ENCODE peak calls at places on chromosomes 12 and 14, in six cellular contexts. One of them, this sample, is unnamed.

GRCh38 chr12:31324845-31325523 is 966 bp downstream of the SINHCAF start:
- DNase-seq in cardiac muscle cell: peak
- DNase-seq in tibial nerve: no peak
- DNase-seq in astrocyte: peak
- DNase-seq in transverse colon: peak
- DNase-seq in naive thymus-derived CD4-positive, alpha-beta T cell: peak
- DNase-seq in this sample: peak

GRCh38 chr14:31937730-31938346 is 139.3 kb upstream of the ARHGAP5 start:
- DNase-seq in cardiac muscle cell: no peak
- DNase-seq in tibial nerve: no peak
- DNase-seq in astrocyte: peak
- DNase-seq in transverse colon: peak
- DNase-seq in naive thymus-derived CD4-positive, alpha-beta T cell: peak
- DNase-seq in this sample: peak

GRCh38 chr14:52948039-52948438 is 2.8 kb downstream of the FERMT2 start:
- DNase-seq in tibial nerve: no peak
- DNase-seq in astrocyte: no peak
- DNase-seq in cardiac muscle cell: no peak
- DNase-seq in naive thymus-derived CD4-positive, alpha-beta T cell: no peak
- DNase-seq in transverse colon: no peak
- DNase-seq in this sample: no peak

GRCh38 chr12:9806714-9807113 is 20.6 kb upstream of the KLRF1 start:
- DNase-seq in astrocyte: no peak
- DNase-seq in cardiac muscle cell: peak
- DNase-seq in naive thymus-derived CD4-positive, alpha-beta T cell: no peak
- DNase-seq in transverse colon: no peak
- DNase-seq in tibial nerve: no peak
- DNase-seq in this sample: no peak

GRCh38 chr12:59372971-59373370 is 222.9 kb upstream of the SLC16A7 start:
- DNase-seq in astrocyte: peak
- DNase-seq in tibial nerve: no peak
- DNase-seq in transverse colon: no peak
- DNase-seq in naive thymus-derived CD4-positive, alpha-beta T cell: no peak
- DNase-seq in cardiac muscle cell: no peak
- DNase-seq in this sample: peak

GRCh38 chr12:26278666-26279065 is 83.3 kb downstream of the SSPN start:
- DNase-seq in transverse colon: no peak
- DNase-seq in tibial nerve: no peak
- DNase-seq in astrocyte: no peak
- DNase-seq in cardiac muscle cell: no peak
- DNase-seq in naive thymus-derived CD4-positive, alpha-beta T cell: no peak
- DNase-seq in this sample: no peak

GRCh38 chr14:91947196-91948184 is at the start of gene FBLN5:
- DNase-seq in cardiac muscle cell: peak
- DNase-seq in naive thymus-derived CD4-positive, alpha-beta T cell: no peak
- DNase-seq in tibial nerve: peak
- DNase-seq in transverse colon: peak
- DNase-seq in astrocyte: peak
- DNase-seq in this sample: peak

GRCh38 chr14:77660754-77661153 is 44.3 kb upstream of the SPTLC2 start:
- DNase-seq in cardiac muscle cell: no peak
- DNase-seq in tibial nerve: no peak
- DNase-seq in astrocyte: peak
- DNase-seq in naive thymus-derived CD4-positive, alpha-beta T cell: no peak
- DNase-seq in transverse colon: no peak
- DNase-seq in this sample: no peak

GRCh38 chr12:84875241-84875640 is 37.4 kb downstream of the SLC6A15 start:
- DNase-seq in astrocyte: no peak
- DNase-seq in tibial nerve: no peak
- DNase-seq in cardiac muscle cell: no peak
- DNase-seq in naive thymus-derived CD4-positive, alpha-beta T cell: no peak
- DNase-seq in transverse colon: no peak
- DNase-seq in this sample: no peak

GRCh38 chr12:65306603-65307501 is 28.4 kb downstream of the MSRB3 start:
- DNase-seq in naive thymus-derived CD4-positive, alpha-beta T cell: no peak
- DNase-seq in cardiac muscle cell: peak
- DNase-seq in transverse colon: peak
- DNase-seq in astrocyte: peak
- DNase-seq in tibial nerve: no peak
- DNase-seq in this sample: peak

GRCh38 chr12:121741743-121742142 is 29.2 kb downstream of the TMEM120B start:
- DNase-seq in tibial nerve: no peak
- DNase-seq in cardiac muscle cell: no peak
- DNase-seq in transverse colon: no peak
- DNase-seq in naive thymus-derived CD4-positive, alpha-beta T cell: no peak
- DNase-seq in astrocyte: no peak
- DNase-seq in this sample: no peak

GRCh38 chr12:11723993-11724392 is 74.5 kb downstream of the ETV6 start:
- DNase-seq in naive thymus-derived CD4-positive, alpha-beta T cell: no peak
- DNase-seq in tibial nerve: no peak
- DNase-seq in cardiac muscle cell: peak
- DNase-seq in transverse colon: no peak
- DNase-seq in astrocyte: peak
- DNase-seq in this sample: no peak

GRCh38 chr12:11726659-11727058 is 77.2 kb downstream of the ETV6 start:
- DNase-seq in tibial nerve: no peak
- DNase-seq in cardiac muscle cell: no peak
- DNase-seq in astrocyte: no peak
- DNase-seq in naive thymus-derived CD4-positive, alpha-beta T cell: no peak
- DNase-seq in transverse colon: no peak
- DNase-seq in this sample: no peak

GRCh38 chr12:11724888-11725310 is 75.4 kb downstream of the ETV6 start:
- DNase-seq in astrocyte: peak
- DNase-seq in cardiac muscle cell: peak
- DNase-seq in tibial nerve: no peak
- DNase-seq in naive thymus-derived CD4-positive, alpha-beta T cell: no peak
- DNase-seq in transverse colon: no peak
- DNase-seq in this sample: no peak

GRCh38 chr12:11727133-11727664 is 77.7 kb downstream of the ETV6 start:
- DNase-seq in cardiac muscle cell: no peak
- DNase-seq in naive thymus-derived CD4-positive, alpha-beta T cell: peak
- DNase-seq in tibial nerve: no peak
- DNase-seq in transverse colon: no peak
- DNase-seq in astrocyte: no peak
- DNase-seq in this sample: no peak

DNA sequence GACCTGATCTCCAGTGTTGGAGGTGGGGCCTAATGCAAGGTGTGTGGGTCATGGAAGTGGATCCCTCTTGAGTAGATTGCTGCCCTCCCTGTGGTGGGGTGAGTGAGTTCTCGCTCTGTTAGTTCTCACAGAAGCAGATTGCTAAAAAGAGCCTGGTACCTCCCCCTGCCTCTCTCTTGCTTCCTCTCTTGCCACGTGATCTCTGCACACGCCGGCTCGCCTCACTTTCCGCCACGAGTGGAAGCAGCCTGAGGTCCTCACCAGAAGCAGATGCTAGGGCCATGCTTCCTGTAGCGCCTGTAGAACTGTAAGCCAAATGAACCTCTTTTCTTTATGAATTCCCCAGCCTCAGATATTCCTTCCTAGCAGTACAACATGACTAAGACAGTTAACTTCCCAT is 76.1 kb downstream of the ETV6 start:
- DNase-seq in astrocyte: no peak
- DNase-seq in naive thymus-derived CD4-positive, alpha-beta T cell: no peak
- DNase-seq in cardiac muscle cell: no peak
- DNase-seq in transverse colon: no peak
- DNase-seq in tibial nerve: no peak
- DNase-seq in this sample: no peak
- H3K27ac ChIP-seq in astrocyte: peak
- H3K27ac ChIP-seq in naive thymus-derived CD4-positive, alpha-beta T cell: no peak
- H3K27ac ChIP-seq in cardiac muscle cell: peak
- H3K27ac ChIP-seq in transverse colon: peak
- H3K27ac ChIP-seq in tibial nerve: no peak
- H3K27ac ChIP-seq in this sample: peak

DNA sequence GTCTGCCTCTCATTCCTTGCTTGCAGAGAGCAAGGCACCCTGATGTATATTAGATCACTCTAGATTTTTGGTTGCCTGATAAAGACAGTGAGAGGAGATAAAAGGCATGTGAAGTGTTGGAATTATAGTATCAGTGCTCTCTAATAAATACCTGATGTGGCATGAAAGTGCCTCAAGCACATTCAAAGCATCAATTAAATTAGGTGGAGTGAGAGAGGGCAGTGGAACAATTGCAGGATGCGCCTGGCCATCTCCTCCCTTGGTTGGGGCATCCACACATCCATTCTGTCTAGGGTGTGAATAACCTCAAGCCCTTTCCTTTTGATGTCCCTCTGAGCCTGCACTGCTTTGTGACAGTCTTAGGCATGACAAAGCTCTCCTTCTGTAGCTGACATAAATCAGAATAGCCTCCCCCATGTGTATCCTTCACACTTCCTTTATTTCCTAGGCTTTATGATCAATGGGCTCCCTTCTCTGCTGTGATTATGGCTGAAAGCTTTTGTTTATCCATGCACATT is 13.6 kb downstream of the EMP1 start:
- DNase-seq in tibial nerve: no peak
- DNase-seq in cardiac muscle cell: no peak
- DNase-seq in astrocyte: no peak
- DNase-seq in naive thymus-derived CD4-positive, alpha-beta T cell: no peak
- DNase-seq in transverse colon: no peak
- DNase-seq in this sample: no peak
- H3K27ac ChIP-seq in tibial nerve: peak
- H3K27ac ChIP-seq in cardiac muscle cell: no peak
- H3K27ac ChIP-seq in astrocyte: no peak
- H3K27ac ChIP-seq in naive thymus-derived CD4-positive, alpha-beta T cell: no peak
- H3K27ac ChIP-seq in transverse colon: no peak
- H3K27ac ChIP-seq in this sample: no peak

GRCh38 chr14:28303248-28303647 is 463.3 kb upstream of the FOXG1 start:
- DNase-seq in tibial nerve: no peak
- DNase-seq in cardiac muscle cell: no peak
- DNase-seq in astrocyte: peak
- DNase-seq in naive thymus-derived CD4-positive, alpha-beta T cell: no peak
- DNase-seq in transverse colon: no peak
- DNase-seq in this sample: no peak

GRCh38 chr14:28307506-28307905 is 459.1 kb upstream of the FOXG1 start:
- DNase-seq in cardiac muscle cell: no peak
- DNase-seq in naive thymus-derived CD4-positive, alpha-beta T cell: no peak
- DNase-seq in tibial nerve: no peak
- DNase-seq in transverse colon: no peak
- DNase-seq in astrocyte: no peak
- DNase-seq in this sample: no peak

GRCh38 chr14:28301179-28301578 is 465.4 kb upstream of the FOXG1 start:
- DNase-seq in cardiac muscle cell: no peak
- DNase-seq in astrocyte: no peak
- DNase-seq in naive thymus-derived CD4-positive, alpha-beta T cell: no peak
- DNase-seq in tibial nerve: no peak
- DNase-seq in transverse colon: no peak
- DNase-seq in this sample: no peak

GRCh38 chr14:28308727-28309126 is 457.9 kb upstream of the FOXG1 start:
- DNase-seq in cardiac muscle cell: no peak
- DNase-seq in astrocyte: peak
- DNase-seq in tibial nerve: no peak
- DNase-seq in transverse colon: no peak
- DNase-seq in naive thymus-derived CD4-positive, alpha-beta T cell: no peak
- DNase-seq in this sample: peak

GRCh38 chr14:28305938-28306337 is 460.6 kb upstream of the FOXG1 start:
- DNase-seq in cardiac muscle cell: no peak
- DNase-seq in astrocyte: no peak
- DNase-seq in naive thymus-derived CD4-positive, alpha-beta T cell: no peak
- DNase-seq in transverse colon: no peak
- DNase-seq in tibial nerve: no peak
- DNase-seq in this sample: no peak
- H3K27ac ChIP-seq in cardiac muscle cell: no peak
- H3K27ac ChIP-seq in astrocyte: no peak
- H3K27ac ChIP-seq in naive thymus-derived CD4-positive, alpha-beta T cell: no peak
- H3K27ac ChIP-seq in transverse colon: no peak
- H3K27ac ChIP-seq in tibial nerve: no peak
- H3K27ac ChIP-seq in this sample: no peak

GRCh38 chr12:111462134-111462821 is 56.6 kb downstream of the SH2B3 start:
- DNase-seq in astrocyte: peak
- DNase-seq in tibial nerve: no peak
- DNase-seq in transverse colon: no peak
- DNase-seq in cardiac muscle cell: no peak
- DNase-seq in naive thymus-derived CD4-positive, alpha-beta T cell: no peak
- DNase-seq in this sample: no peak
- H3K27ac ChIP-seq in astrocyte: peak
- H3K27ac ChIP-seq in tibial nerve: no peak
- H3K27ac ChIP-seq in transverse colon: no peak
- H3K27ac ChIP-seq in cardiac muscle cell: no peak
- H3K27ac ChIP-seq in naive thymus-derived CD4-positive, alpha-beta T cell: no peak
- H3K27ac ChIP-seq in this sample: peak

GRCh38 chr12:112906712-112907414 is at the start of gene OAS1:
- DNase-seq in cardiac muscle cell: peak
- DNase-seq in astrocyte: peak
- DNase-seq in naive thymus-derived CD4-positive, alpha-beta T cell: peak
- DNase-seq in tibial nerve: no peak
- DNase-seq in transverse colon: peak
- DNase-seq in this sample: peak
- H3K27ac ChIP-seq in cardiac muscle cell: no peak
- H3K27ac ChIP-seq in astrocyte: no peak
- H3K27ac ChIP-seq in naive thymus-derived CD4-positive, alpha-beta T cell: peak
- H3K27ac ChIP-seq in tibial nerve: peak
- H3K27ac ChIP-seq in transverse colon: peak
- H3K27ac ChIP-seq in this sample: no peak

DNA sequence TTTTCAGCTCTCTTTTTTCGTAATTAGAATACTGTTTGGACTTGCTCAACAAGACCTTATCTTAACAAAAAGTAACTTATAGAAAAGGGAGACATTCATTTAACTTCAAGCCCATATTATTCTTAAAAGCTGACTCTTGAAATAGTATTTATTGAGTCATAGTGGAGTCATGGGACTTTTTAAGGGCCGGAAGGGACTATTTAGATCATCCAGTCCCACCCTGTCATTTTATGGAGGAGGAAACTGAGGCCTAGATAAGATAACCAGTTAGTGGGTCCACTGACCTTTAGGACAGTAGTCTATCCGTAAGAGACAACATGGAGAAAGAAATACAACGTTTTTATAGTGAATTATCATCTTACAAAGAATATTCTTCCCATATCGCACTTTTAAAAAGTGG is 1.5 kb downstream of the RAP1B start:
- DNase-seq in transverse colon: no peak
- DNase-seq in tibial nerve: no peak
- DNase-seq in astrocyte: peak
- DNase-seq in naive thymus-derived CD4-positive, alpha-beta T cell: no peak
- DNase-seq in cardiac muscle cell: no peak
- DNase-seq in this sample: no peak
- H3K27ac ChIP-seq in transverse colon: peak
- H3K27ac ChIP-seq in tibial nerve: peak
- H3K27ac ChIP-seq in astrocyte: peak
- H3K27ac ChIP-seq in naive thymus-derived CD4-positive, alpha-beta T cell: peak
- H3K27ac ChIP-seq in cardiac muscle cell: peak
- H3K27ac ChIP-seq in this sample: peak